ENCODE peak calls at places on chromosome 15, in seven cellular contexts. One of them, this sample, is unnamed.

GRCh38 chr15:22884344-22884743 is 45.9 kb downstream of the NIPA2 start:
- DNase-seq in AG04450: no peak
- DNase-seq in vagina: no peak
- DNase-seq in GM13977: no peak
- DNase-seq in GM20000: no peak
- DNase-seq in MM.1S: no peak
- DNase-seq in brain microvascular endothelial cell: no peak
- DNase-seq in this sample: no peak

GRCh38 chr15:63372018-63372705 is 9.5 kb downstream of the CA12 start:
- DNase-seq in brain microvascular endothelial cell: peak
- DNase-seq in GM13977: no peak
- DNase-seq in MM.1S: no peak
- DNase-seq in AG04450: peak
- DNase-seq in vagina: peak
- DNase-seq in GM20000: no peak
- DNase-seq in this sample: peak

GRCh38 chr15:23912191-23912590 is 225.1 kb upstream of the NDN start:
- DNase-seq in AG04450: no peak
- DNase-seq in GM13977: no peak
- DNase-seq in brain microvascular endothelial cell: no peak
- DNase-seq in GM20000: no peak
- DNase-seq in vagina: no peak
- DNase-seq in MM.1S: no peak
- DNase-seq in this sample: no peak

GRCh38 chr15:29410342-29410741 is 140.7 kb upstream of the NSMCE3 start:
- DNase-seq in brain microvascular endothelial cell: peak
- DNase-seq in MM.1S: no peak
- DNase-seq in vagina: peak
- DNase-seq in AG04450: no peak
- DNase-seq in GM13977: no peak
- DNase-seq in GM20000: no peak
- DNase-seq in this sample: no peak

GRCh38 chr15:25171111-25171811 is 216.5 kb downstream of the SNRPN start:
- DNase-seq in brain microvascular endothelial cell: no peak
- DNase-seq in GM20000: no peak
- DNase-seq in MM.1S: no peak
- DNase-seq in AG04450: no peak
- DNase-seq in vagina: peak
- DNase-seq in GM13977: no peak
- DNase-seq in this sample: no peak

GRCh38 chr15:98804057-98804380 is 155.7 kb downstream of the IGF1R start:
- DNase-seq in MM.1S: no peak
- DNase-seq in AG04450: no peak
- DNase-seq in GM13977: no peak
- DNase-seq in vagina: no peak
- DNase-seq in GM20000: no peak
- DNase-seq in brain microvascular endothelial cell: no peak
- DNase-seq in this sample: no peak

GRCh38 chr15:100114100-100114499 is 227.7 kb downstream of the ADAMTS17 start:
- DNase-seq in GM13977: no peak
- DNase-seq in AG04450: peak
- DNase-seq in GM20000: no peak
- DNase-seq in MM.1S: no peak
- DNase-seq in vagina: no peak
- DNase-seq in brain microvascular endothelial cell: peak
- DNase-seq in this sample: peak

GRCh38 chr15:27798807-27799206 is 300.3 kb downstream of the OCA2 start:
- DNase-seq in vagina: no peak
- DNase-seq in GM20000: no peak
- DNase-seq in GM13977: no peak
- DNase-seq in AG04450: no peak
- DNase-seq in MM.1S: no peak
- DNase-seq in brain microvascular endothelial cell: no peak
- DNase-seq in this sample: no peak

GRCh38 chr15:31304736-31305365 is 21.8 kb upstream of the KLF13 start:
- DNase-seq in GM20000: peak
- DNase-seq in vagina: no peak
- DNase-seq in GM13977: no peak
- DNase-seq in MM.1S: no peak
- DNase-seq in brain microvascular endothelial cell: no peak
- DNase-seq in AG04450: no peak
- DNase-seq in this sample: no peak

GRCh38 chr15:96362759-96363678 is 32.5 kb downstream of the NR2F2 start:
- DNase-seq in brain microvascular endothelial cell: no peak
- DNase-seq in MM.1S: no peak
- DNase-seq in vagina: no peak
- DNase-seq in GM20000: peak
- DNase-seq in AG04450: no peak
- DNase-seq in GM13977: peak
- DNase-seq in this sample: no peak

GRCh38 chr15:62360286-62360685 is 195.2 kb upstream of the C2CD4B start:
- DNase-seq in AG04450: no peak
- DNase-seq in brain microvascular endothelial cell: no peak
- DNase-seq in GM13977: no peak
- DNase-seq in GM20000: no peak
- DNase-seq in MM.1S: no peak
- DNase-seq in vagina: no peak
- DNase-seq in this sample: no peak

GRCh38 chr15:60370105-60370803 is 27.5 kb downstream of the ANXA2 start:
- DNase-seq in GM13977: no peak
- DNase-seq in GM20000: no peak
- DNase-seq in brain microvascular endothelial cell: peak
- DNase-seq in MM.1S: no peak
- DNase-seq in AG04450: no peak
- DNase-seq in vagina: peak
- DNase-seq in this sample: no peak

GRCh38 chr15:94247789-94248638 is 16.7 kb downstream of the MCTP2 start:
- DNase-seq in brain microvascular endothelial cell: no peak
- DNase-seq in vagina: no peak
- DNase-seq in MM.1S: no peak
- DNase-seq in AG04450: no peak
- DNase-seq in GM13977: no peak
- DNase-seq in GM20000: no peak
- DNase-seq in this sample: no peak

GRCh38 chr15:95558131-95558530 is 772.4 kb upstream of the NR2F2 start:
- DNase-seq in brain microvascular endothelial cell: no peak
- DNase-seq in GM13977: no peak
- DNase-seq in vagina: no peak
- DNase-seq in AG04450: no peak
- DNase-seq in MM.1S: no peak
- DNase-seq in GM20000: no peak
- DNase-seq in this sample: no peak

GRCh38 chr15:58065445-58066041 is at the start of gene ALDH1A2:
- DNase-seq in GM20000: no peak
- DNase-seq in vagina: no peak
- DNase-seq in GM13977: no peak
- DNase-seq in brain microvascular endothelial cell: no peak
- DNase-seq in MM.1S: no peak
- DNase-seq in AG04450: no peak
- DNase-seq in this sample: no peak

GRCh38 chr15:52236015-52236414 is 44.8 kb upstream of the GNB5 start:
- DNase-seq in MM.1S: no peak
- DNase-seq in vagina: no peak
- DNase-seq in brain microvascular endothelial cell: no peak
- DNase-seq in GM13977: no peak
- DNase-seq in GM20000: no peak
- DNase-seq in AG04450: no peak
- DNase-seq in this sample: no peak

GRCh38 chr15:86915811-86916331 is 836.2 kb downstream of the AGBL1 start:
- DNase-seq in GM13977: no peak
- DNase-seq in MM.1S: peak
- DNase-seq in GM20000: no peak
- DNase-seq in AG04450: peak
- DNase-seq in brain microvascular endothelial cell: peak
- DNase-seq in vagina: no peak
- DNase-seq in this sample: peak

GRCh38 chr15:80966431-80967197 is 23.0 kb downstream of the MESD start:
- DNase-seq in vagina: peak
- DNase-seq in MM.1S: no peak
- DNase-seq in GM13977: no peak
- DNase-seq in GM20000: no peak
- DNase-seq in brain microvascular endothelial cell: no peak
- DNase-seq in AG04450: no peak
- DNase-seq in this sample: no peak

GRCh38 chr15:45867281-45867680 is 232.5 kb downstream of the SQOR start:
- DNase-seq in MM.1S: no peak
- DNase-seq in brain microvascular endothelial cell: no peak
- DNase-seq in GM20000: no peak
- DNase-seq in GM13977: no peak
- DNase-seq in vagina: no peak
- DNase-seq in AG04450: no peak
- DNase-seq in this sample: no peak

GRCh38 chr15:67164811-67165652 is 89.4 kb downstream of the AAGAB start:
- DNase-seq in GM13977: no peak
- DNase-seq in GM20000: no peak
- DNase-seq in AG04450: no peak
- DNase-seq in brain microvascular endothelial cell: peak
- DNase-seq in MM.1S: no peak
- DNase-seq in vagina: no peak
- DNase-seq in this sample: no peak
- TF ChIP-seq CTCF in GM13977: no peak
- TF ChIP-seq CTCF in GM20000: no peak
- TF ChIP-seq CTCF in AG04450: no peak
- TF ChIP-seq CTCF in brain microvascular endothelial cell: peak
- TF ChIP-seq CTCF in MM.1S: no peak
- TF ChIP-seq CTCF in vagina: no peak
- TF ChIP-seq CTCF in this sample: no peak

GRCh38 chr15:70582143-70582945 is 181.0 kb downstream of the UACA start:
- DNase-seq in vagina: no peak
- DNase-seq in GM20000: no peak
- DNase-seq in brain microvascular endothelial cell: peak
- DNase-seq in MM.1S: no peak
- DNase-seq in GM13977: no peak
- DNase-seq in AG04450: peak
- DNase-seq in this sample: no peak

GRCh38 chr15:70586241-70586640 is 177.1 kb downstream of the UACA start:
- DNase-seq in vagina: peak
- DNase-seq in GM20000: no peak
- DNase-seq in MM.1S: no peak
- DNase-seq in GM13977: no peak
- DNase-seq in AG04450: no peak
- DNase-seq in brain microvascular endothelial cell: no peak
- DNase-seq in this sample: no peak

GRCh38 chr15:70585707-70586034 is 177.7 kb downstream of the UACA start:
- DNase-seq in GM13977: no peak
- DNase-seq in MM.1S: no peak
- DNase-seq in vagina: no peak
- DNase-seq in brain microvascular endothelial cell: no peak
- DNase-seq in GM20000: peak
- DNase-seq in AG04450: no peak
- DNase-seq in this sample: no peak

GRCh38 chr15:70584441-70584837 is 178.9 kb downstream of the UACA start:
- DNase-seq in brain microvascular endothelial cell: no peak
- DNase-seq in GM20000: peak
- DNase-seq in MM.1S: no peak
- DNase-seq in GM13977: peak
- DNase-seq in vagina: peak
- DNase-seq in AG04450: no peak
- DNase-seq in this sample: no peak

GRCh38 chr15:70584838-70585706 is 178.3 kb downstream of the UACA start:
- DNase-seq in vagina: peak
- DNase-seq in GM13977: peak
- DNase-seq in brain microvascular endothelial cell: no peak
- DNase-seq in GM20000: peak
- DNase-seq in AG04450: no peak
- DNase-seq in MM.1S: no peak
- DNase-seq in this sample: no peak
- TF ChIP-seq CTCF in vagina: peak
- TF ChIP-seq CTCF in GM13977: peak
- TF ChIP-seq CTCF in brain microvascular endothelial cell: peak
- TF ChIP-seq CTCF in GM20000: no peak
- TF ChIP-seq CTCF in AG04450: peak
- TF ChIP-seq CTCF in MM.1S: no peak
- TF ChIP-seq CTCF in this sample: peak

GRCh38 chr15:89880727-89881126 is 13.1 kb downstream of the AP3S2 start:
- DNase-seq in GM13977: no peak
- DNase-seq in MM.1S: no peak
- DNase-seq in AG04450: no peak
- DNase-seq in brain microvascular endothelial cell: no peak
- DNase-seq in vagina: no peak
- DNase-seq in GM20000: no peak
- DNase-seq in this sample: no peak

GRCh38 chr15:89878323-89878722 is 15.5 kb downstream of the AP3S2 start:
- DNase-seq in AG04450: no peak
- DNase-seq in MM.1S: no peak
- DNase-seq in GM20000: no peak
- DNase-seq in brain microvascular endothelial cell: no peak
- DNase-seq in GM13977: no peak
- DNase-seq in vagina: no peak
- DNase-seq in this sample: no peak

GRCh38 chr15:89870688-89871288 is 23.0 kb downstream of the AP3S2 start:
- DNase-seq in AG04450: no peak
- DNase-seq in MM.1S: no peak
- DNase-seq in GM20000: no peak
- DNase-seq in brain microvascular endothelial cell: no peak
- DNase-seq in vagina: no peak
- DNase-seq in GM13977: no peak
- DNase-seq in this sample: no peak

GRCh38 chr15:89876736-89877135 is 17.1 kb downstream of the AP3S2 start:
- DNase-seq in AG04450: no peak
- DNase-seq in brain microvascular endothelial cell: no peak
- DNase-seq in GM20000: no peak
- DNase-seq in MM.1S: no peak
- DNase-seq in vagina: no peak
- DNase-seq in GM13977: no peak
- DNase-seq in this sample: no peak

GRCh38 chr15:89874926-89875564 is 18.7 kb downstream of the AP3S2 start:
- DNase-seq in MM.1S: peak
- DNase-seq in vagina: no peak
- DNase-seq in GM13977: peak
- DNase-seq in AG04450: no peak
- DNase-seq in GM20000: peak
- DNase-seq in brain microvascular endothelial cell: peak
- DNase-seq in this sample: no peak
- TF ChIP-seq CTCF in MM.1S: peak
- TF ChIP-seq CTCF in vagina: peak
- TF ChIP-seq CTCF in GM13977: peak
- TF ChIP-seq CTCF in AG04450: peak
- TF ChIP-seq CTCF in GM20000: peak
- TF ChIP-seq CTCF in brain microvascular endothelial cell: peak
- TF ChIP-seq CTCF in this sample: peak

DNA sequence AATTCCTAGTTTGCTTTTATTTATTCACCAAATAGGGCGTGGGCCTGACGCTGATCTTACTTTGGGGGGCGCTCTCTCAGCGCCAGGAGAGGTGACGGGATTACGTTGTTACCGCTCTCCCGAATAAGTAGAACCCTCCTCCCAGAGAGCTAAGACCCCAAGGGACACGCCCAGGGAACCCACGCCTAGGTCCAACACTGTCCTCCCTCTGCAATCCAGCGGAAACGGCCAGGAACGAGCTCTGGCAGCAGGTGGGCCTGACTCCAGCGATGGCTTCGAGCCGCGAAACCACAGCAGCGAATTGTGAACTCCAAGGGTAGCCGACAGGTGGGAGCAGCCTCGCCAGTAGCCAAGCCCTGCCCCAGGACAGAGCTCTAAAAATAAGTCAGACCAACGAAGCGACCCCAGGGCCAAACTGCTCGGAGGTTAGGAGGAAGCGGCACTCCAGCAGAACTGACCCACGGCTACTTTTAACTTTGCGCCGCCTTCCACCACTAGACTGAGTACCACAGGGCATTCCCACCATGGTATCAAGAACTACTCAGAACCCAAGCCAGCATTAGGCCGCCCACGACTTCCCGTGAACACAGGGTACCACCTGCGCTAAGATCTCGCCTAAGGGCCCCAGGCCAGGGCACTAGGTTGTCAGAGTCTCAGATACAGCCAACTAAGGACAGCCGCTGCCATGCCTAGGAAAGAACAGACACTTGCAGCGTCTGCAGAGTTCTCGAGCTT is 1.6 kb upstream of the SIN3A start:
- DNase-seq in AG04450: no peak
- DNase-seq in MM.1S: peak
- DNase-seq in GM13977: no peak
- DNase-seq in GM20000: no peak
- DNase-seq in brain microvascular endothelial cell: peak
- DNase-seq in vagina: peak
- DNase-seq in this sample: no peak
- TF ChIP-seq CTCF in AG04450: peak
- TF ChIP-seq CTCF in MM.1S: peak
- TF ChIP-seq CTCF in GM13977: peak
- TF ChIP-seq CTCF in GM20000: peak
- TF ChIP-seq CTCF in brain microvascular endothelial cell: peak
- TF ChIP-seq CTCF in vagina: no peak
- TF ChIP-seq CTCF in this sample: peak